ENCODE peak calls at places on chromosome 15, in eight cellular contexts. One of them, this sample, is unnamed.

GRCh38 chr15:50107157-50107556 is 11.9 kb downstream of the ATP8B4 start:
- DNase-seq in NCI-H1694: no peak
- DNase-seq in breast epithelium: no peak
- DNase-seq in amniotic stem cell: no peak
- DNase-seq in Right ventricle myocardium superior: no peak
- DNase-seq in lower lobe of right lung: no peak
- DNase-seq in stimulated activated CD4-positive, alpha-beta T cell treated with anti-CD3 and anti-CD28 coated beads, TNF-alpha, amount 100 ng/mL, for 4 hours: no peak
- DNase-seq in activated naive CD8-positive, alpha-beta T cell treated with anti-CD3 and anti-CD28 coated beads for 36 hours: no peak
- DNase-seq in this sample: no peak

GRCh38 chr15:42499888-42500609 is 4.6 kb downstream of the SNAP23 start:
- DNase-seq in NCI-H1694: no peak
- DNase-seq in breast epithelium: no peak
- DNase-seq in amniotic stem cell: no peak
- DNase-seq in Right ventricle myocardium superior: no peak
- DNase-seq in lower lobe of right lung: no peak
- DNase-seq in stimulated activated CD4-positive, alpha-beta T cell treated with anti-CD3 and anti-CD28 coated beads, TNF-alpha, amount 100 ng/mL, for 4 hours: no peak
- DNase-seq in activated naive CD8-positive, alpha-beta T cell treated with anti-CD3 and anti-CD28 coated beads for 36 hours: no peak
- DNase-seq in this sample: no peak

GRCh38 chr15:78177447-78177873 is 28.3 kb downstream of the IDH3A start:
- DNase-seq in NCI-H1694: peak
- DNase-seq in breast epithelium: no peak
- DNase-seq in amniotic stem cell: peak
- DNase-seq in Right ventricle myocardium superior: peak
- DNase-seq in lower lobe of right lung: no peak
- DNase-seq in stimulated activated CD4-positive, alpha-beta T cell treated with anti-CD3 and anti-CD28 coated beads, TNF-alpha, amount 100 ng/mL, for 4 hours: no peak
- DNase-seq in activated naive CD8-positive, alpha-beta T cell treated with anti-CD3 and anti-CD28 coated beads for 36 hours: peak
- DNase-seq in this sample: peak

GRCh38 chr15:84598993-84599392 is 1.8 kb upstream of the ZSCAN2 start:
- DNase-seq in NCI-H1694: peak
- DNase-seq in breast epithelium: no peak
- DNase-seq in amniotic stem cell: no peak
- DNase-seq in Right ventricle myocardium superior: no peak
- DNase-seq in lower lobe of right lung: no peak
- DNase-seq in stimulated activated CD4-positive, alpha-beta T cell treated with anti-CD3 and anti-CD28 coated beads, TNF-alpha, amount 100 ng/mL, for 4 hours: no peak
- DNase-seq in activated naive CD8-positive, alpha-beta T cell treated with anti-CD3 and anti-CD28 coated beads for 36 hours: peak
- DNase-seq in this sample: no peak

GRCh38 chr15:25706176-25706970 is 156.8 kb downstream of the ATP10A start:
- DNase-seq in NCI-H1694: no peak
- DNase-seq in breast epithelium: peak
- DNase-seq in amniotic stem cell: no peak
- DNase-seq in Right ventricle myocardium superior: no peak
- DNase-seq in lower lobe of right lung: no peak
- DNase-seq in stimulated activated CD4-positive, alpha-beta T cell treated with anti-CD3 and anti-CD28 coated beads, TNF-alpha, amount 100 ng/mL, for 4 hours: no peak
- DNase-seq in activated naive CD8-positive, alpha-beta T cell treated with anti-CD3 and anti-CD28 coated beads for 36 hours: no peak
- DNase-seq in this sample: no peak

GRCh38 chr15:57667171-57667924 is 39.2 kb upstream of the POLR2M start:
- DNase-seq in NCI-H1694: no peak
- DNase-seq in breast epithelium: no peak
- DNase-seq in amniotic stem cell: peak
- DNase-seq in Right ventricle myocardium superior: no peak
- DNase-seq in lower lobe of right lung: no peak
- DNase-seq in stimulated activated CD4-positive, alpha-beta T cell treated with anti-CD3 and anti-CD28 coated beads, TNF-alpha, amount 100 ng/mL, for 4 hours: no peak
- DNase-seq in activated naive CD8-positive, alpha-beta T cell treated with anti-CD3 and anti-CD28 coated beads for 36 hours: no peak
- DNase-seq in this sample: peak

GRCh38 chr15:64029111-64029510 is 17.2 kb downstream of the DAPK2 start:
- DNase-seq in NCI-H1694: no peak
- DNase-seq in breast epithelium: no peak
- DNase-seq in amniotic stem cell: no peak
- DNase-seq in Right ventricle myocardium superior: no peak
- DNase-seq in lower lobe of right lung: no peak
- DNase-seq in stimulated activated CD4-positive, alpha-beta T cell treated with anti-CD3 and anti-CD28 coated beads, TNF-alpha, amount 100 ng/mL, for 4 hours: no peak
- DNase-seq in activated naive CD8-positive, alpha-beta T cell treated with anti-CD3 and anti-CD28 coated beads for 36 hours: no peak
- DNase-seq in this sample: no peak

GRCh38 chr15:72202801-72203506 is 5.4 kb upstream of the GRAMD2A start:
- DNase-seq in NCI-H1694: peak
- DNase-seq in breast epithelium: no peak
- DNase-seq in amniotic stem cell: no peak
- DNase-seq in Right ventricle myocardium superior: no peak
- DNase-seq in lower lobe of right lung: no peak
- DNase-seq in stimulated activated CD4-positive, alpha-beta T cell treated with anti-CD3 and anti-CD28 coated beads, TNF-alpha, amount 100 ng/mL, for 4 hours: no peak
- DNase-seq in activated naive CD8-positive, alpha-beta T cell treated with anti-CD3 and anti-CD28 coated beads for 36 hours: no peak
- DNase-seq in this sample: no peak

GRCh38 chr15:52228928-52229327 is 37.7 kb upstream of the GNB5 start:
- DNase-seq in NCI-H1694: no peak
- DNase-seq in breast epithelium: no peak
- DNase-seq in amniotic stem cell: no peak
- DNase-seq in Right ventricle myocardium superior: no peak
- DNase-seq in lower lobe of right lung: no peak
- DNase-seq in stimulated activated CD4-positive, alpha-beta T cell treated with anti-CD3 and anti-CD28 coated beads, TNF-alpha, amount 100 ng/mL, for 4 hours: no peak
- DNase-seq in activated naive CD8-positive, alpha-beta T cell treated with anti-CD3 and anti-CD28 coated beads for 36 hours: no peak
- DNase-seq in this sample: peak

GRCh38 chr15:34650177-34650576 is 66.7 kb upstream of the GOLGA8B start:
- DNase-seq in NCI-H1694: no peak
- DNase-seq in breast epithelium: no peak
- DNase-seq in amniotic stem cell: no peak
- DNase-seq in Right ventricle myocardium superior: no peak
- DNase-seq in lower lobe of right lung: no peak
- DNase-seq in stimulated activated CD4-positive, alpha-beta T cell treated with anti-CD3 and anti-CD28 coated beads, TNF-alpha, amount 100 ng/mL, for 4 hours: no peak
- DNase-seq in activated naive CD8-positive, alpha-beta T cell treated with anti-CD3 and anti-CD28 coated beads for 36 hours: no peak
- DNase-seq in this sample: no peak

GRCh38 chr15:35195031-35195430 is 109.9 kb upstream of the NANOGP8 start:
- DNase-seq in NCI-H1694: no peak
- DNase-seq in breast epithelium: no peak
- DNase-seq in amniotic stem cell: no peak
- DNase-seq in Right ventricle myocardium superior: no peak
- DNase-seq in lower lobe of right lung: no peak
- DNase-seq in stimulated activated CD4-positive, alpha-beta T cell treated with anti-CD3 and anti-CD28 coated beads, TNF-alpha, amount 100 ng/mL, for 4 hours: no peak
- DNase-seq in activated naive CD8-positive, alpha-beta T cell treated with anti-CD3 and anti-CD28 coated beads for 36 hours: no peak
- DNase-seq in this sample: no peak

GRCh38 chr15:73599934-73600333 is 33.3 kb downstream of the NPTN start:
- DNase-seq in NCI-H1694: no peak
- DNase-seq in breast epithelium: no peak
- DNase-seq in amniotic stem cell: no peak
- DNase-seq in Right ventricle myocardium superior: no peak
- DNase-seq in lower lobe of right lung: no peak
- DNase-seq in stimulated activated CD4-positive, alpha-beta T cell treated with anti-CD3 and anti-CD28 coated beads, TNF-alpha, amount 100 ng/mL, for 4 hours: no peak
- DNase-seq in activated naive CD8-positive, alpha-beta T cell treated with anti-CD3 and anti-CD28 coated beads for 36 hours: no peak
- DNase-seq in this sample: no peak

GRCh38 chr15:27545494-27546255 is 553.4 kb downstream of the OCA2 start:
- DNase-seq in NCI-H1694: no peak
- DNase-seq in breast epithelium: no peak
- DNase-seq in amniotic stem cell: no peak
- DNase-seq in Right ventricle myocardium superior: no peak
- DNase-seq in lower lobe of right lung: no peak
- DNase-seq in stimulated activated CD4-positive, alpha-beta T cell treated with anti-CD3 and anti-CD28 coated beads, TNF-alpha, amount 100 ng/mL, for 4 hours: no peak
- DNase-seq in activated naive CD8-positive, alpha-beta T cell treated with anti-CD3 and anti-CD28 coated beads for 36 hours: no peak
- DNase-seq in this sample: no peak

GRCh38 chr15:65801229-65801813 is 9.2 kb upstream of the DENND4A start:
- DNase-seq in NCI-H1694: no peak
- DNase-seq in breast epithelium: no peak
- DNase-seq in amniotic stem cell: no peak
- DNase-seq in Right ventricle myocardium superior: no peak
- DNase-seq in lower lobe of right lung: no peak
- DNase-seq in stimulated activated CD4-positive, alpha-beta T cell treated with anti-CD3 and anti-CD28 coated beads, TNF-alpha, amount 100 ng/mL, for 4 hours: no peak
- DNase-seq in activated naive CD8-positive, alpha-beta T cell treated with anti-CD3 and anti-CD28 coated beads for 36 hours: no peak
- DNase-seq in this sample: no peak

GRCh38 chr15:26773485-26773877 is 615 bp upstream of the GABRB3 start:
- DNase-seq in NCI-H1694: no peak
- DNase-seq in breast epithelium: no peak
- DNase-seq in amniotic stem cell: no peak
- DNase-seq in Right ventricle myocardium superior: no peak
- DNase-seq in lower lobe of right lung: no peak
- DNase-seq in stimulated activated CD4-positive, alpha-beta T cell treated with anti-CD3 and anti-CD28 coated beads, TNF-alpha, amount 100 ng/mL, for 4 hours: no peak
- DNase-seq in activated naive CD8-positive, alpha-beta T cell treated with anti-CD3 and anti-CD28 coated beads for 36 hours: no peak
- DNase-seq in this sample: no peak

GRCh38 chr15:65054333-65055200 is 9.4 kb downstream of the SLC51B start:
- DNase-seq in NCI-H1694: peak
- DNase-seq in breast epithelium: peak
- DNase-seq in amniotic stem cell: no peak
- DNase-seq in Right ventricle myocardium superior: peak
- DNase-seq in lower lobe of right lung: peak
- DNase-seq in stimulated activated CD4-positive, alpha-beta T cell treated with anti-CD3 and anti-CD28 coated beads, TNF-alpha, amount 100 ng/mL, for 4 hours: no peak
- DNase-seq in activated naive CD8-positive, alpha-beta T cell treated with anti-CD3 and anti-CD28 coated beads for 36 hours: peak
- DNase-seq in this sample: peak

GRCh38 chr15:77632760-77633133 is at the start of gene LINGO1:
- DNase-seq in NCI-H1694: no peak
- DNase-seq in breast epithelium: no peak
- DNase-seq in amniotic stem cell: no peak
- DNase-seq in Right ventricle myocardium superior: no peak
- DNase-seq in lower lobe of right lung: no peak
- DNase-seq in stimulated activated CD4-positive, alpha-beta T cell treated with anti-CD3 and anti-CD28 coated beads, TNF-alpha, amount 100 ng/mL, for 4 hours: no peak
- DNase-seq in activated naive CD8-positive, alpha-beta T cell treated with anti-CD3 and anti-CD28 coated beads for 36 hours: no peak
- DNase-seq in this sample: no peak

GRCh38 chr15:72472907-72473669 is 1.0 kb upstream of the ARIH1 start:
- DNase-seq in NCI-H1694: no peak
- DNase-seq in breast epithelium: no peak
- DNase-seq in amniotic stem cell: no peak
- DNase-seq in Right ventricle myocardium superior: no peak
- DNase-seq in lower lobe of right lung: no peak
- DNase-seq in stimulated activated CD4-positive, alpha-beta T cell treated with anti-CD3 and anti-CD28 coated beads, TNF-alpha, amount 100 ng/mL, for 4 hours: no peak
- DNase-seq in activated naive CD8-positive, alpha-beta T cell treated with anti-CD3 and anti-CD28 coated beads for 36 hours: no peak
- DNase-seq in this sample: no peak

This sample was measured in colonic mucosa.